ENCODE peak calls at places on chromosomes 7 and 10, in ten cellular contexts. V, A, S, O, Y, J, H, R, C and E are unnamed samples.

GRCh38 chr7:104814671-104815400 is 199.2 kb upstream of the KMT2E start:
- DNase-seq in C (no peak), R (no peak), A (no peak), Y (no peak), O (no peak), J (no peak), V (no peak), H (no peak), S (no peak), E (no peak)

GRCh38 chr10:53598914-53599313 is 826.3 kb upstream of the MBL2 start:
- DNase-seq in R (no peak), S (no peak), O (no peak), Y (no peak), J (no peak), A (no peak), H (no peak), V (no peak), C (peak; percentile 97), E (no peak)

GRCh38 chr7:54904130-54904529 is 114.7 kb upstream of the EGFR start:
- DNase-seq in S (no peak), R (no peak), O (no peak), V (peak; percentile 70), H (no peak), Y (no peak), A (peak; percentile 32), J (no peak), C (peak; percentile 22), E (no peak)

GRCh38 chr7:129188892-129189660 is 643 bp downstream of the SMO start:
- DNase-seq in H (no peak), R (no peak), S (no peak), V (no peak), J (peak; percentile 67), C (no peak), Y (no peak), O (peak; percentile 37), A (no peak), E (no peak)

GRCh38 chr10:29050081-29050480 is 238.8 kb upstream of the LYZL1 start:
- DNase-seq in A (no peak), S (peak; percentile 16), V (no peak), H (no peak), R (no peak), Y (no peak), C (no peak), O (no peak), J (no peak), E (no peak)

GRCh38 chr7:135980665-135981180 is 3.6 kb upstream of the MTPN start:
- DNase-seq in Y (peak; percentile 82), O (no peak), J (no peak), C (peak; percentile 83), S (peak; percentile 94), A (no peak), R (peak; percentile 74), V (peak; percentile 66), H (peak; percentile 39), E (no peak)

GRCh38 chr10:119238577-119238976 is 31.2 kb downstream of the GRK5 start:
- DNase-seq in C (no peak), A (no peak), Y (no peak), O (no peak), V (no peak), R (no peak), H (no peak), S (no peak), J (no peak), E (no peak)

GRCh38 chr10:114328876-114329275 is 75.4 kb downstream of the AFAP1L2 start:
- DNase-seq in Y (no peak), O (no peak), S (no peak), H (no peak), J (no peak), A (no peak), V (no peak), C (no peak), R (no peak), E (no peak)

GRCh38 chr7:110856704-110857103 is 234.2 kb upstream of the LRRN3 start:
- DNase-seq in O (no peak), A (no peak), R (no peak), S (no peak), V (no peak), H (no peak), Y (no peak), J (no peak), C (peak; percentile 29), E (no peak)

GRCh38 chr7:30135551-30136271 is 925 bp downstream of the MTURN start:
- DNase-seq in V (no peak), H (peak; percentile 63), C (peak; percentile 49), A (peak; percentile 81), J (peak; percentile 74), Y (peak; percentile 16), O (peak; percentile 43), S (peak; percentile 58), R (peak; percentile 60), E (no peak)

GRCh38 chr10:101780818-101781654 is 2.2 kb downstream of the NPM3 start:
- DNase-seq in S (peak; percentile 81), Y (peak; percentile 82), V (no peak), O (no peak), A (no peak), C (peak; percentile 48), R (peak; percentile 82), H (peak; percentile 66), J (peak; percentile 79), E (peak; percentile 88)

GRCh38 chr10:113180401-113181154 is 230.5 kb downstream of the TCF7L2 start:
- DNase-seq in H (no peak), C (no peak), J (no peak), S (no peak), A (no peak), O (no peak), V (no peak), Y (no peak), R (no peak), E (no peak)

GRCh38 chr10:113179270-113179669 is 229.2 kb downstream of the TCF7L2 start:
- DNase-seq in J (no peak), C (no peak), O (no peak), A (peak; percentile 47), V (no peak), R (no peak), S (no peak), Y (no peak), H (no peak), E (no peak)

GRCh38 chr10:113178771-113179170 is 228.7 kb downstream of the TCF7L2 start:
- DNase-seq in Y (no peak), O (no peak), H (no peak), C (no peak), J (no peak), S (no peak), V (no peak), R (no peak), A (no peak), E (no peak)

GRCh38 chr10:113177936-113178335 is 227.9 kb downstream of the TCF7L2 start:
- DNase-seq in A (no peak), H (no peak), J (no peak), Y (no peak), O (no peak), S (no peak), V (no peak), C (no peak), R (no peak), E (no peak)

GRCh38 chr10:113179966-113180365 is 229.9 kb downstream of the TCF7L2 start:
- DNase-seq in J (no peak), Y (no peak), C (no peak), R (no peak), H (no peak), S (no peak), A (no peak), O (no peak), V (no peak), E (no peak)
- TF ChIP-seq CTCF in J (no peak), Y (no peak), C (no peak), R (no peak), H (no peak), S (no peak), A (no peak), O (no peak), V (no peak), E (no peak)

DNA sequence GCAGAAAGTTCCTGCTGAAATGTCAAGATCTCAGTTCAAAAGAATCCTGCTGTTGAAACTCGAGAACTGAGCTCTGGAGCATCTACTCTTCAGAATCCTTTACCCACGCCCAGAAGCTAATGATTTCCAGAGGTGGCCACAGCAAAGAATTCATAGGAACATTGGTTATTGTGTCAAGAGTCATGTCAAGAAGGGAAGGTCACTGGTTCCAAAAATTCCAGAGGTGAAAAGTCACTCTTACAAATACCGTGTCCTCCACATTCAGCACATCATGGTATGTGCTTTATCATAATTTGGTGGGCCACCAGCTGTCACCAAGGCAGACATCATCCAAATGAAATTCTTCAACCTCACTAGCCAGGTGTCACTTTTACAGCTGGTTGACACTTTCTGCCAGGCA is 394.4 kb upstream of the NPVF start:
- DNase-seq in R (no peak), H (no peak), O (no peak), S (no peak), C (no peak), V (no peak), Y (no peak), J (no peak), A (no peak), E (no peak)
- TF ChIP-seq CTCF in R (no peak), H (no peak), O (no peak), S (no peak), C (no peak), V (no peak), Y (no peak), J (no peak), A (no peak), E (no peak)

GRCh38 chr10:17415046-17415643 is 39.2 kb downstream of the ST8SIA6 start:
- DNase-seq in R (no peak), H (no peak), Y (no peak), V (no peak), A (no peak), O (no peak), C (no peak), J (no peak), S (no peak), E (no peak)

GRCh38 chr10:17410907-17411306 is 43.5 kb downstream of the ST8SIA6 start:
- DNase-seq in S (no peak), H (no peak), Y (no peak), O (no peak), C (no peak), V (no peak), J (no peak), A (no peak), R (no peak), E (no peak)

GRCh38 chr10:17416442-17417211 is 37.8 kb downstream of the ST8SIA6 start:
- DNase-seq in H (no peak), Y (no peak), R (no peak), S (no peak), V (no peak), C (no peak), A (no peak), O (no peak), J (no peak), E (no peak)

GRCh38 chr10:17409170-17409733 is 45.1 kb downstream of the ST8SIA6 start:
- DNase-seq in Y (no peak), R (no peak), C (peak; percentile 22), J (no peak), S (peak; percentile 7), V (no peak), H (no peak), O (no peak), A (no peak), E (no peak)

GRCh38 chr10:17412323-17412722 is 42.1 kb downstream of the ST8SIA6 start:
- DNase-seq in Y (no peak), C (peak; percentile 17), J (no peak), A (no peak), S (no peak), O (no peak), V (no peak), H (no peak), R (no peak), E (no peak)
- TF ChIP-seq CTCF in Y (peak; percentile 26), C (peak; percentile 22), J (no peak), A (no peak), S (peak; percentile 14), O (peak; percentile 24), V (no peak), H (no peak), R (no peak), E (peak; percentile 3)

GRCh38 chr7:133051066-133051465 is 30.8 kb downstream of the CHCHD3 start:
- DNase-seq in S (peak; percentile 12), R (no peak), A (peak; percentile 23), O (no peak), H (no peak), J (no peak), C (no peak), V (no peak), Y (peak; percentile 65), E (no peak)
- TF ChIP-seq CTCF in S (peak; percentile 5), R (no peak), A (no peak), O (peak; percentile 46), H (no peak), J (peak; percentile 22), C (peak; percentile 4), V (no peak), Y (peak; percentile 73), E (peak; percentile 19)